ENCODE peak calls at places on chromosomes 1 and 21, in five cellular contexts. One of them, this sample, is unnamed. For H3K27me3, the result is how much of the 10 kb centered on the place peaks cover.

GRCh38 chr1:102942324-102942723 is 166.0 kb downstream of the COL11A1 start:
- DNase-seq in Peyer's patch: no peak
- DNase-seq in left lung: no peak
- DNase-seq in psoas muscle: no peak
- DNase-seq in endodermal cell: no peak
- DNase-seq in this sample: no peak

GRCh38 chr1:93180723-93181613 is at the start of gene CCDC18:
- DNase-seq in Peyer's patch: no peak
- DNase-seq in left lung: no peak
- DNase-seq in psoas muscle: no peak
- DNase-seq in endodermal cell: no peak
- DNase-seq in this sample: no peak

GRCh38 chr1:235586992-235587391 is 62.6 kb downstream of the GNG4 start:
- DNase-seq in Peyer's patch: no peak
- DNase-seq in left lung: no peak
- DNase-seq in psoas muscle: no peak
- DNase-seq in endodermal cell: no peak
- DNase-seq in this sample: no peak

GRCh38 chr1:215635827-215636226 is 68.7 kb downstream of the KCTD3 start:
- DNase-seq in Peyer's patch: peak
- DNase-seq in left lung: no peak
- DNase-seq in psoas muscle: peak
- DNase-seq in endodermal cell: no peak
- DNase-seq in this sample: no peak

GRCh38 chr21:32826317-32827167 is 55.0 kb upstream of the PAXBP1 start:
- DNase-seq in Peyer's patch: no peak
- DNase-seq in left lung: no peak
- DNase-seq in psoas muscle: no peak
- DNase-seq in endodermal cell: peak
- DNase-seq in this sample: peak

GRCh38 chr21:32514275-32515055 is 70.9 kb downstream of the TCP10L start:
- DNase-seq in Peyer's patch: no peak
- DNase-seq in left lung: no peak
- DNase-seq in psoas muscle: no peak
- DNase-seq in endodermal cell: no peak
- DNase-seq in this sample: no peak

GRCh38 chr1:11207898-11208611 is 18.9 kb downstream of the ANGPTL7 start:
- DNase-seq in Peyer's patch: no peak
- DNase-seq in left lung: no peak
- DNase-seq in psoas muscle: no peak
- DNase-seq in endodermal cell: no peak
- DNase-seq in this sample: no peak

GRCh38 chr1:7646981-7647901 is 123.9 kb upstream of the VAMP3 start:
- DNase-seq in Peyer's patch: peak
- DNase-seq in left lung: peak
- DNase-seq in psoas muscle: peak
- DNase-seq in endodermal cell: peak
- DNase-seq in this sample: peak

GRCh38 chr1:238764779-238765178 is 621.6 kb upstream of the CHRM3 start:
- DNase-seq in Peyer's patch: no peak
- DNase-seq in left lung: no peak
- DNase-seq in psoas muscle: no peak
- DNase-seq in endodermal cell: no peak
- DNase-seq in this sample: no peak

GRCh38 chr1:6591222-6591621 is 11.4 kb downstream of the ZBTB48 start:
- DNase-seq in Peyer's patch: no peak
- DNase-seq in left lung: peak
- DNase-seq in psoas muscle: peak
- DNase-seq in endodermal cell: no peak
- DNase-seq in this sample: no peak

GRCh38 chr1:178955391-178955954 is 70.2 kb upstream of the FAM20B start:
- DNase-seq in Peyer's patch: no peak
- DNase-seq in left lung: no peak
- DNase-seq in psoas muscle: no peak
- DNase-seq in endodermal cell: no peak
- DNase-seq in this sample: no peak

GRCh38 chr1:19504796-19505693 is 19.7 kb upstream of the CAPZB start:
- DNase-seq in Peyer's patch: no peak
- DNase-seq in left lung: no peak
- DNase-seq in psoas muscle: no peak
- DNase-seq in endodermal cell: no peak
- DNase-seq in this sample: no peak

GRCh38 chr21:45886610-45887026 is 95.0 kb upstream of the COL6A1 start:
- DNase-seq in Peyer's patch: no peak
- DNase-seq in left lung: peak
- DNase-seq in psoas muscle: peak
- DNase-seq in endodermal cell: no peak
- DNase-seq in this sample: no peak

GRCh38 chr1:38608202-38608864 is 251.2 kb downstream of the RRAGC start:
- DNase-seq in Peyer's patch: no peak
- DNase-seq in left lung: no peak
- DNase-seq in psoas muscle: no peak
- DNase-seq in endodermal cell: peak
- DNase-seq in this sample: peak

GRCh38 chr1:214494706-214495105 is 56.7 kb downstream of the PTPN14 start:
- DNase-seq in Peyer's patch: no peak
- DNase-seq in left lung: no peak
- DNase-seq in psoas muscle: no peak
- DNase-seq in endodermal cell: no peak
- DNase-seq in this sample: no peak

GRCh38 chr1:115501476-115501875 is 140.3 kb upstream of the VANGL1 start:
- DNase-seq in Peyer's patch: no peak
- DNase-seq in left lung: no peak
- DNase-seq in psoas muscle: no peak
- DNase-seq in endodermal cell: no peak
- DNase-seq in this sample: no peak

GRCh38 chr21:46637952-46638746 is 2.7 kb downstream of the PRMT2 start:
- DNase-seq in Peyer's patch: no peak
- DNase-seq in left lung: no peak
- DNase-seq in psoas muscle: no peak
- DNase-seq in endodermal cell: no peak
- DNase-seq in this sample: no peak

GRCh38 chr1:84758968-84759491 is 68.8 kb upstream of the SSX2IP start:
- DNase-seq in Peyer's patch: no peak
- DNase-seq in left lung: no peak
- DNase-seq in psoas muscle: no peak
- DNase-seq in endodermal cell: no peak
- DNase-seq in this sample: no peak

GRCh38 chr21:43976661-43977060 is 35.4 kb upstream of the TRAPPC10 start:
- DNase-seq in Peyer's patch: no peak
- DNase-seq in left lung: no peak
- DNase-seq in psoas muscle: no peak
- DNase-seq in endodermal cell: no peak
- DNase-seq in this sample: no peak

GRCh38 chr1:230309646-230310177 is 116.4 kb downstream of the PGBD5 start:
- DNase-seq in Peyer's patch: no peak
- DNase-seq in left lung: no peak
- DNase-seq in psoas muscle: no peak
- DNase-seq in endodermal cell: no peak
- DNase-seq in this sample: no peak

GRCh38 chr1:156486421-156487344 is 13.9 kb downstream of the MEF2D start:
- DNase-seq in Peyer's patch: no peak
- DNase-seq in left lung: no peak
- DNase-seq in psoas muscle: no peak
- DNase-seq in endodermal cell: no peak
- DNase-seq in this sample: no peak

GRCh38 chr1:22447581-22448215 is 4.0 kb upstream of the ZBTB40 start:
- DNase-seq in Peyer's patch: no peak
- DNase-seq in left lung: no peak
- DNase-seq in psoas muscle: peak
- DNase-seq in endodermal cell: no peak
- DNase-seq in this sample: no peak

GRCh38 chr1:66283583-66284041 is 250.3 kb upstream of the SGIP1 start:
- DNase-seq in Peyer's patch: no peak
- DNase-seq in left lung: no peak
- DNase-seq in psoas muscle: no peak
- DNase-seq in endodermal cell: no peak
- DNase-seq in this sample: no peak

GRCh38 chr1:153573351-153573750 is 7.7 kb upstream of the S100A2 start:
- DNase-seq in Peyer's patch: no peak
- DNase-seq in left lung: no peak
- DNase-seq in psoas muscle: no peak
- DNase-seq in endodermal cell: no peak
- DNase-seq in this sample: no peak

GRCh38 chr1:171623651-171624331 is 1.7 kb downstream of the MYOCOS start:
- DNase-seq in Peyer's patch: no peak
- DNase-seq in left lung: no peak
- DNase-seq in psoas muscle: no peak
- DNase-seq in endodermal cell: no peak
- DNase-seq in this sample: no peak

GRCh38 chr1:33429332-33429731 is 1.6 kb downstream of the PHC2 start:
- DNase-seq in Peyer's patch: no peak
- DNase-seq in left lung: no peak
- DNase-seq in psoas muscle: no peak
- DNase-seq in endodermal cell: no peak
- DNase-seq in this sample: no peak

GRCh38 chr1:12087797-12088314 is 24.8 kb downstream of the TNFRSF8 start:
- DNase-seq in Peyer's patch: no peak
- DNase-seq in left lung: no peak
- DNase-seq in psoas muscle: no peak
- DNase-seq in endodermal cell: no peak
- DNase-seq in this sample: no peak

GRCh38 chr1:30757196-30757949 is at the start of gene LAPTM5:
- DNase-seq in Peyer's patch: no peak
- DNase-seq in left lung: peak
- DNase-seq in psoas muscle: peak
- DNase-seq in endodermal cell: no peak
- DNase-seq in this sample: no peak

GRCh38 chr1:4986266-4986665 is 331.9 kb downstream of the AJAP1 start:
- DNase-seq in Peyer's patch: no peak
- DNase-seq in left lung: no peak
- DNase-seq in psoas muscle: no peak
- DNase-seq in endodermal cell: no peak
- DNase-seq in this sample: no peak

GRCh38 chr1:18322353-18323032 is 158.2 kb upstream of the KLHDC7A start:
- DNase-seq in Peyer's patch: no peak
- DNase-seq in left lung: no peak
- DNase-seq in psoas muscle: no peak
- DNase-seq in endodermal cell: peak
- DNase-seq in this sample: peak

GRCh38 chr1:222582099-222582774 is 7.5 kb downstream of the TAF1A start:
- DNase-seq in Peyer's patch: no peak
- DNase-seq in left lung: no peak
- DNase-seq in psoas muscle: no peak
- DNase-seq in endodermal cell: no peak
- DNase-seq in this sample: no peak

DNA sequence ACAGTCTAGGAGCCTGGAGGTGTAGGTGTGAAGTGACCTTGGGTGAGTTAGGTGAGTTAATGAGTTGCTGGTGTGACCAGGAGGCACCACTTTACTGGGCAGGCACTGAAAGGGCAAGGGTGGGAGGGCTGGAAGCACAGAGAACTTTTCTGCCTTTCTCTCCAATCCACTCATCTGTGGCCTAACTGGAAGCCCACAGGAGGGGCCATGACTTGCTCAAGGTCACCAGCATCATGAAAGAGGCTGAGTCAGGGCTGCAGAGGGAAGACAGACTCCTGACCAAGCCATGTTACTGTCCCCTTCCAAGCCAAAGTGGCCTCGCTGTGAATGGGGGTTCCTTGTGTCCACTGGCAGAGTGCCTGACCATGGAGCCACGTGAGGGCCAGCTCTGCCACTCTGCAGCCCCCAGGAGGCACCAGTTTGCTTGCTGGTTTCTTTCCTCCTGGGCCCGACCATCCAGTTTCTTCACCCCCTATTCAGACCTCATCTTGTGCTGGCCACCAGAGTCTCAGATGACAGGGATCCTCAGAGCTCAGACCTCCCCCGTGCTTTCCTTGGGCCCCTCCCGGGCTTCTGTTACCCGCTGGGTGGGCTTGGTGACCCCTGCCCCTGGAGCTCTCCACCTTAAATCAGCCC is 4.3 kb upstream of the BSND start:
- DNase-seq in Peyer's patch: peak
- DNase-seq in left lung: no peak
- DNase-seq in psoas muscle: no peak
- DNase-seq in endodermal cell: peak
- DNase-seq in this sample: no peak
- H3K27me3 ChIP-seq in Peyer's patch: under half
- H3K27me3 ChIP-seq in left lung: under half
- H3K27me3 ChIP-seq in psoas muscle: under half
- H3K27me3 ChIP-seq in endodermal cell: under half
- H3K27me3 ChIP-seq in this sample: under half

GRCh38 chr21:41769106-41769505 is 2.3 kb upstream of the RIPK4 start:
- DNase-seq in Peyer's patch: no peak
- DNase-seq in left lung: no peak
- DNase-seq in psoas muscle: no peak
- DNase-seq in endodermal cell: no peak
- DNase-seq in this sample: no peak
- H3K27me3 ChIP-seq in Peyer's patch: under half
- H3K27me3 ChIP-seq in left lung: half or more
- H3K27me3 ChIP-seq in psoas muscle: under half
- H3K27me3 ChIP-seq in endodermal cell: half or more
- H3K27me3 ChIP-seq in this sample: half or more

GRCh38 chr1:2929335-2929734 is 91.9 kb upstream of the ACTRT2 start:
- DNase-seq in Peyer's patch: no peak
- DNase-seq in left lung: no peak
- DNase-seq in psoas muscle: no peak
- DNase-seq in endodermal cell: no peak
- DNase-seq in this sample: no peak
- H3K27me3 ChIP-seq in Peyer's patch: under half
- H3K27me3 ChIP-seq in left lung: half or more
- H3K27me3 ChIP-seq in psoas muscle: under half
- H3K27me3 ChIP-seq in endodermal cell: under half
- H3K27me3 ChIP-seq in this sample: under half

GRCh38 chr1:24191860-24192259 is 4.8 kb upstream of the IFNLR1 start:
- DNase-seq in Peyer's patch: no peak
- DNase-seq in left lung: no peak
- DNase-seq in psoas muscle: no peak
- DNase-seq in endodermal cell: no peak
- DNase-seq in this sample: no peak

GRCh38 chr1:24186993-24187790 is at the start of gene IFNLR1:
- DNase-seq in Peyer's patch: peak
- DNase-seq in left lung: peak
- DNase-seq in psoas muscle: peak
- DNase-seq in endodermal cell: peak
- DNase-seq in this sample: peak

GRCh38 chr1:24186711-24186992 is 437 bp downstream of the IFNLR1 start:
- DNase-seq in Peyer's patch: no peak
- DNase-seq in left lung: no peak
- DNase-seq in psoas muscle: no peak
- DNase-seq in endodermal cell: no peak
- DNase-seq in this sample: no peak

GRCh38 chr1:24190970-24191570 is 4.0 kb upstream of the IFNLR1 start:
- DNase-seq in Peyer's patch: no peak
- DNase-seq in left lung: no peak
- DNase-seq in psoas muscle: no peak
- DNase-seq in endodermal cell: no peak
- DNase-seq in this sample: no peak

DNA sequence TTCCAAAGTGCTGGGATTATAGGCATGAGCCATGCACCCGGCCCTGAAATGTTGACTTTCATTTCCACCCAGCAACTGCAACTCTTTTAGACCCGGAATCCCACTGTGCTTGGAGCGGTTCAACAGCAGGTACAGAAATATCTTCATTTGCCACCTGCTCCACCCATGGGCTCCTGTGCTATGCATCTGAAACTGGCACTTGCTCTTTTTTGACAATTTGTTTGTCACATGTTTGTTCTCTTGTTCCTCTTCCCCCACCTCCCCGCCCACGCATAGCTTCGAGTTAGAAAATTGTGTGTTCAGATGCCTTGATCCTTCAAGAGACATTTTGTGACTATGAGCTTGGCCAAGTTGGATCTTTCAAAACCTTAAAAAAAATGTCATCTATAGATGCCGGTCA is 2.4 kb upstream of the IFNLR1 start:
- DNase-seq in Peyer's patch: no peak
- DNase-seq in left lung: no peak
- DNase-seq in psoas muscle: no peak
- DNase-seq in endodermal cell: no peak
- DNase-seq in this sample: no peak
- H3K27me3 ChIP-seq in Peyer's patch: under half
- H3K27me3 ChIP-seq in left lung: under half
- H3K27me3 ChIP-seq in psoas muscle: under half
- H3K27me3 ChIP-seq in endodermal cell: under half
- H3K27me3 ChIP-seq in this sample: under half

This sample was measured in H9.